ENCODE peak calls at places on chromosome 9, in four cellular contexts. V is IMR-90, R is endothelial cell of umbilical vein, L is GM12878. Y is an unnamed sample.
A peak's percentile ranks its signal among the peaks of the same experiment; 100 is the strongest.

GRCh38 chr9:136695435-136695895 is 8.2 kb upstream of the AGPAT2 start:
- DNase-seq in V (no peak), L (no peak), R (peak; percentile 29), Y (no peak)

GRCh38 chr9:34318163-34318790 is 10.8 kb downstream of the KIF24 start:
- DNase-seq in R (no peak), V (no peak), L (no peak), Y (no peak)

GRCh38 chr9:1083325-1083913 is 33.3 kb downstream of the DMRT2 start:
- DNase-seq in V (no peak), L (no peak), R (no peak), Y (no peak)

GRCh38 chr9:109968702-109969450 is 188.9 kb downstream of the PALM2AKAP2 start:
- DNase-seq in V (peak; percentile 54), R (peak; percentile 72), L (no peak), Y (no peak)

GRCh38 chr9:132854832-132855231 is 23.3 kb downstream of the AK8 start:
- DNase-seq in R (no peak), L (no peak), V (no peak), Y (no peak)

GRCh38 chr9:86602715-86603114 is 248.5 kb upstream of the TUT7 start:
- DNase-seq in L (no peak), V (no peak), R (no peak), Y (no peak)

GRCh38 chr9:131418143-131419028 is 24.5 kb downstream of the PRRC2B start:
- DNase-seq in R (peak; percentile 80), L (no peak), V (peak; percentile 41), Y (no peak)

GRCh38 chr9:13952906-13953305 is 361.0 kb downstream of the NFIB start:
- DNase-seq in R (no peak), V (no peak), L (no peak), Y (no peak)

GRCh38 chr9:14270358-14271077 is 43.4 kb downstream of the NFIB start:
- DNase-seq in V (peak; percentile 51), L (no peak), R (peak; percentile 44), Y (no peak)

GRCh38 chr9:131500377-131500776 is 2.3 kb upstream of the POMT1 start:
- DNase-seq in R (no peak), V (no peak), L (no peak), Y (no peak)

GRCh38 chr9:82777366-82777765 is 285.6 kb downstream of the RASEF start:
- DNase-seq in V (no peak), R (no peak), L (no peak), Y (no peak)

GRCh38 chr9:106784076-106784475 is 78.9 kb upstream of the ZNF462 start:
- DNase-seq in L (no peak), R (no peak), V (no peak), Y (no peak)

GRCh38 chr9:82606071-82606470 is 456.9 kb downstream of the RASEF start:
- DNase-seq in R (no peak), L (no peak), V (no peak), Y (no peak)

GRCh38 chr9:89312154-89312616 is 1.2 kb downstream of the CKS2 start:
- DNase-seq in R (peak; percentile 59), V (no peak), L (no peak), Y (no peak)

GRCh38 chr9:19533373-19533772 is 124.6 kb downstream of the ACER2 start:
- DNase-seq in V (peak; percentile 37), L (no peak), R (no peak), Y (no peak)

GRCh38 chr9:116475201-116475600 is 211.9 kb upstream of the TRIM32 start:
- DNase-seq in R (no peak), V (peak; percentile 55), L (no peak), Y (peak; percentile 56)

GRCh38 chr9:137459601-137460362 is 648 bp upstream of the NSMF start:
- DNase-seq in V (no peak), R (no peak), L (no peak), Y (no peak)

GRCh38 chr9:136983167-136983566 is 374 bp downstream of the LCNL1 start:
- DNase-seq in L (no peak), V (no peak), R (no peak), Y (no peak)

GRCh38 chr9:16743375-16743774 is 127.1 kb downstream of the BNC2 start:
- DNase-seq in R (no peak), L (no peak), V (no peak), Y (no peak)
- TF ChIP-seq FOS in R (no peak), L (no peak), V (no peak), Y (no peak)

GRCh38 chr9:119435066-119435465 is 65.8 kb upstream of the BRINP1 start:
- DNase-seq in V (no peak), R (no peak), L (no peak), Y (no peak)
- TF ChIP-seq FOS in V (no peak), R (no peak), L (no peak), Y (no peak)

DNA sequence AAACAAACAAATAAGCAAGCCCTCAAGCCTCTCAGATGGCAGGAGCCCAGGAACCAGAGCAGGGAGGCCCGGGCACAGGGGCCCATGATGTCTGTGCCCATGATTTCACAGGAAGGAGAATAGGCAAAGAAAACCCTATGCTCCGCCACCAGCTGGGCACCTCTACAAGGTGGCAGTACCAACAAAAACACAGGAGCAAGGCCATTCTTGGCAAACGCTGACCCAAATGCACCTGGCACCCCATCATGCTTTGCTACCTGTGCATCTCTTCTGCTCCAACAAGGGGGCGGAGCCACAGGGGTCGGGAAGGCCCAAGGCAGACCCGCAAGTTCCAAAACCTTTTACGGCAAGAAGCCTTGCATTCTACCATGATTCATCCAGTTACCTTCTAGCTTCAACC is 3.1 kb downstream of the BRD3 start:
- DNase-seq in R (no peak), V (no peak), L (no peak), Y (no peak)
- TF ChIP-seq FOS in R (no peak), V (no peak), L (no peak), Y (no peak)

DNA sequence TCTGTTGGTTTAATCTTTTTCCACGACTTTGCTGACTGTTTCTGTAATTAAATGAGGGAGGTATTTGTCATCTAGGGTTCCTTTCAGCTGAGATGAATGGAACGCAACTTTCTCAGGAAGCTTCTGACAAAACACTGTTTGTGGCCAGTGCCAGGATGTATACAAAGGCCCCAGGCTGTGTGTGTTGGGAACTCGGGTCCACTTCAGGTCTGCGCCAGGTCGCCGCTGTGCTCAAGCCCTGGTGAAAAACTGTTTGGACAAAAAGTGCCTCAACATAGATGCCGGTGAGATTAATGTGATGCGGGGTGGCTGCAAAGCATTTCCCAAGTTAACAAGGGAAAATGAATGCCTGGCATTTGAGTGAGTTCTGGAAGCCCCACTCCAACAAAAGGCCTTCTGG is 156.4 kb downstream of the GABBR2 start:
- DNase-seq in V (peak; percentile 75), R (peak; percentile 26), L (no peak), Y (no peak)
- TF ChIP-seq FOS in V (no peak), R (no peak), L (no peak), Y (no peak)

Y was measured in K562.